ENCODE peak calls at places on chromosomes 13 and 19, in nine cellular contexts. J is uterus; O is NCI-H1436 treated with DMSO at 0.1 percent for 48 hours; X is effector memory CD4-positive, alpha-beta T cell; H is HEK293T; E is nephron progenitor cell; I is H54; Z is kidney epithelial cell; K is RWPE2. F is an unnamed sample.

GRCh38 chr13:35768126-35768525 is 291.6 kb upstream of the MAB21L1 start:
- DNase-seq in J (no peak), O (no peak), X (no peak), H (no peak), E (no peak), I (no peak), Z (no peak), K (no peak), F (peak)

GRCh38 chr13:39675904-39676303 is 20.4 kb downstream of the COG6 start:
- DNase-seq in J (no peak), O (no peak), X (no peak), H (no peak), E (no peak), I (no peak), Z (no peak), K (no peak), F (no peak)

GRCh38 chr13:111909971-111910671 is 156.8 kb upstream of the SOX1 start:
- DNase-seq in J (no peak), O (no peak), X (no peak), H (no peak), E (no peak), I (no peak), Z (no peak), K (no peak), F (no peak)

GRCh38 chr13:71879129-71879535 is 12.1 kb upstream of the DACH1 start:
- DNase-seq in J (no peak), O (peak), X (no peak), H (peak), E (peak), I (no peak), Z (no peak), K (no peak), F (peak)

GRCh38 chr19:38405276-38405675 is 2.4 kb downstream of the FAM98C start:
- DNase-seq in J (no peak), O (no peak), X (no peak), H (no peak), E (no peak), I (no peak), Z (no peak), K (no peak), F (no peak)

GRCh38 chr13:46386996-46387851 is at the start of gene RUBCNL:
- DNase-seq in J (peak), O (no peak), X (no peak), H (peak), E (peak), I (no peak), Z (no peak), K (peak), F (no peak)

GRCh38 chr19:29303035-29303706 is 90.2 kb upstream of the UQCRFS1 start:
- DNase-seq in J (no peak), O (no peak), X (no peak), H (no peak), E (no peak), I (no peak), Z (no peak), K (no peak), F (no peak)

GRCh38 chr13:113883921-113884804 is 20.3 kb upstream of the GAS6 start:
- DNase-seq in J (no peak), O (no peak), X (no peak), H (no peak), E (no peak), I (no peak), Z (no peak), K (no peak), F (no peak)

GRCh38 chr13:22874839-22875238 is 305.9 kb upstream of the SGCG start:
- DNase-seq in J (no peak), O (no peak), X (no peak), H (no peak), E (no peak), I (no peak), Z (no peak), K (no peak), F (no peak)

GRCh38 chr19:4597975-4598671 is 38.6 kb upstream of the SEMA6B start:
- DNase-seq in J (no peak), O (no peak), X (no peak), H (peak), E (peak), I (peak), Z (no peak), K (no peak), F (no peak)

GRCh38 chr19:35712529-35712909 is 5.3 kb upstream of the KMT2B start:
- DNase-seq in J (no peak), O (no peak), X (no peak), H (no peak), E (no peak), I (no peak), Z (no peak), K (no peak), F (no peak)

GRCh38 chr19:15264061-15264932 is 32.0 kb upstream of the EPHX3 start:
- DNase-seq in J (peak), O (no peak), X (peak), H (peak), E (peak), I (no peak), Z (no peak), K (no peak), F (no peak)

GRCh38 chr13:51817717-51818116 is 13.8 kb upstream of the DHRS12 start:
- DNase-seq in J (no peak), O (no peak), X (no peak), H (no peak), E (no peak), I (no peak), Z (no peak), K (no peak), F (no peak)

GRCh38 chr19:40614595-40615411 is 13.6 kb downstream of the LTBP4 start:
- DNase-seq in J (peak), O (no peak), X (peak), H (peak), E (peak), I (peak), Z (no peak), K (peak), F (no peak)

GRCh38 chr19:58117841-58118575 is 20.0 kb upstream of the ZSCAN18 start:
- DNase-seq in J (no peak), O (no peak), X (no peak), H (no peak), E (no peak), I (no peak), Z (no peak), K (no peak), F (no peak)

GRCh38 chr13:23902975-23903905 is 5.9 kb upstream of the C1QTNF9B start:
- DNase-seq in J (no peak), O (no peak), X (no peak), H (no peak), E (peak), I (no peak), Z (no peak), K (no peak), F (no peak)

GRCh38 chr13:26485288-26485687 is 72.2 kb upstream of the WASF3 start:
- DNase-seq in J (no peak), O (no peak), X (no peak), H (no peak), E (no peak), I (no peak), Z (no peak), K (no peak), F (no peak)

GRCh38 chr13:23159205-23159586 is 21.6 kb upstream of the SGCG start:
- DNase-seq in J (no peak), O (no peak), X (no peak), H (peak), E (peak), I (no peak), Z (peak), K (no peak), F (no peak)

GRCh38 chr13:113415032-113415431 is 38.3 kb downstream of the ADPRHL1 start:
- DNase-seq in J (no peak), O (no peak), X (no peak), H (no peak), E (no peak), I (no peak), Z (no peak), K (peak), F (no peak)

GRCh38 chr13:20350819-20351218 is 118.7 kb upstream of the GJB6 start:
- DNase-seq in J (no peak), O (no peak), X (no peak), H (no peak), E (no peak), I (no peak), Z (no peak), K (no peak), F (no peak)

GRCh38 chr13:109275848-109276247 is 510.5 kb downstream of the IRS2 start:
- DNase-seq in J (no peak), O (no peak), X (no peak), H (no peak), E (peak), I (no peak), Z (no peak), K (no peak), F (no peak)

GRCh38 chr13:112174476-112175110 is 107.6 kb downstream of the SOX1 start:
- DNase-seq in J (no peak), O (no peak), X (no peak), H (no peak), E (no peak), I (no peak), Z (no peak), K (no peak), F (no peak)

GRCh38 chr13:35718084-35718483 is 241.6 kb upstream of the MAB21L1 start:
- DNase-seq in J (no peak), O (no peak), X (no peak), H (peak), E (no peak), I (no peak), Z (no peak), K (no peak), F (no peak)

GRCh38 chr19:13965377-13965896 is 13.1 kb downstream of the DCAF15 start:
- DNase-seq in J (no peak), O (no peak), X (no peak), H (no peak), E (no peak), I (no peak), Z (no peak), K (no peak), F (no peak)

GRCh38 chr13:46100191-46100877 is 4.5 kb downstream of the CPB2 start:
- DNase-seq in J (no peak), O (no peak), X (no peak), H (no peak), E (no peak), I (no peak), Z (no peak), K (no peak), F (no peak)

GRCh38 chr13:95391785-95392184 is 90.5 kb upstream of the ABCC4 start:
- DNase-seq in J (no peak), O (no peak), X (no peak), H (no peak), E (no peak), I (no peak), Z (no peak), K (no peak), F (no peak)

GRCh38 chr19:19329199-19329598 is 8.6 kb downstream of the MAU2 start:
- DNase-seq in J (no peak), O (no peak), X (no peak), H (no peak), E (no peak), I (no peak), Z (no peak), K (no peak), F (no peak)

GRCh38 chr13:34361528-34361927 is 543.6 kb downstream of the RFC3 start:
- DNase-seq in J (no peak), O (no peak), X (no peak), H (no peak), E (no peak), I (no peak), Z (no peak), K (no peak), F (no peak)

GRCh38 chr13:100646030-100646673 is 28.4 kb downstream of the TMTC4 start:
- DNase-seq in J (no peak), O (no peak), X (no peak), H (peak), E (peak), I (peak), Z (no peak), K (no peak), F (peak)

GRCh38 chr19:18493440-18494266 is 28.2 kb downstream of the ELL start:
- DNase-seq in J (no peak), O (no peak), X (no peak), H (no peak), E (no peak), I (no peak), Z (no peak), K (no peak), F (no peak)

GRCh38 chr13:114130708-114131580 is 1.5 kb downstream of the RASA3 start:
- DNase-seq in J (peak), O (no peak), X (peak), H (no peak), E (peak), I (peak), Z (peak), K (no peak), F (no peak)

GRCh38 chr19:5692785-5693194 is 2.7 kb downstream of the RPL36 start:
- DNase-seq in J (no peak), O (no peak), X (no peak), H (no peak), E (no peak), I (no peak), Z (no peak), K (no peak), F (no peak)

GRCh38 chr19:18225702-18226468 is at the start of gene PDE4C:
- DNase-seq in J (peak), O (no peak), X (no peak), H (no peak), E (peak), I (no peak), Z (no peak), K (no peak), F (no peak)

GRCh38 chr13:107025991-107026390 is 458.1 kb upstream of the ARGLU1 start:
- DNase-seq in J (no peak), O (no peak), X (no peak), H (no peak), E (no peak), I (no peak), Z (no peak), K (no peak), F (no peak)

GRCh38 chr19:56332695-56333094 is 18.1 kb upstream of the ZSCAN5A start:
- DNase-seq in J (no peak), O (no peak), X (no peak), H (no peak), E (no peak), I (no peak), Z (no peak), K (no peak), F (no peak)

GRCh38 chr19:39435499-39436349 is at the start of gene RPS16:
- DNase-seq in J (peak), O (peak), X (peak), H (peak), E (peak), I (peak), Z (peak), K (peak), F (peak)